ENCODE peak calls at places on chromosome 6, in six cellular contexts. One of them, this sample, is unnamed.

GRCh38 chr6:75275067-75275466 is 9.5 kb downstream of the TMEM30A start:
- DNase-seq in SK-N-SH: no peak
- DNase-seq in tibial nerve: no peak
- DNase-seq in transverse colon: no peak
- DNase-seq in stomach: no peak
- DNase-seq in A549: peak; percentile 72
- DNase-seq in this sample: no peak

GRCh38 chr6:186221-186965 is 105.9 kb upstream of the DUSP22 start:
- DNase-seq in SK-N-SH: no peak
- DNase-seq in tibial nerve: no peak
- DNase-seq in transverse colon: no peak
- DNase-seq in stomach: peak; percentile 19
- DNase-seq in A549: no peak
- DNase-seq in this sample: no peak

GRCh38 chr6:18207949-18208348 is 52.7 kb downstream of the KDM1B start:
- DNase-seq in SK-N-SH: no peak
- DNase-seq in tibial nerve: no peak
- DNase-seq in transverse colon: no peak
- DNase-seq in stomach: no peak
- DNase-seq in A549: no peak
- DNase-seq in this sample: no peak

GRCh38 chr6:131980338-131980790 is 29.2 kb upstream of the CCN2 start:
- DNase-seq in SK-N-SH: no peak
- DNase-seq in tibial nerve: no peak
- DNase-seq in transverse colon: no peak
- DNase-seq in stomach: no peak
- DNase-seq in A549: no peak
- DNase-seq in this sample: no peak

GRCh38 chr6:141354191-141354950 is 778.4 kb upstream of the GJE1 start:
- DNase-seq in SK-N-SH: no peak
- DNase-seq in tibial nerve: no peak
- DNase-seq in transverse colon: no peak
- DNase-seq in stomach: no peak
- DNase-seq in A549: no peak
- DNase-seq in this sample: no peak

GRCh38 chr6:75326557-75327258 is 42.1 kb upstream of the TMEM30A start:
- DNase-seq in SK-N-SH: no peak
- DNase-seq in tibial nerve: no peak
- DNase-seq in transverse colon: no peak
- DNase-seq in stomach: no peak
- DNase-seq in A549: peak; percentile 31
- DNase-seq in this sample: no peak

GRCh38 chr6:53524455-53524815 is 20.5 kb downstream of the GCLC start:
- DNase-seq in SK-N-SH: no peak
- DNase-seq in tibial nerve: no peak
- DNase-seq in transverse colon: no peak
- DNase-seq in stomach: no peak
- DNase-seq in A549: peak; percentile 51
- DNase-seq in this sample: no peak

GRCh38 chr6:8195040-8195713 is 92.8 kb upstream of the EEF1E1 start:
- DNase-seq in SK-N-SH: peak; percentile 49
- DNase-seq in tibial nerve: no peak
- DNase-seq in transverse colon: no peak
- DNase-seq in stomach: no peak
- DNase-seq in A549: peak; percentile 9
- DNase-seq in this sample: no peak

GRCh38 chr6:4059115-4059777 is 19.7 kb downstream of the FAM217A start:
- DNase-seq in SK-N-SH: no peak
- DNase-seq in tibial nerve: no peak
- DNase-seq in transverse colon: no peak
- DNase-seq in stomach: no peak
- DNase-seq in A549: peak; percentile 71
- DNase-seq in this sample: no peak

GRCh38 chr6:29967379-29968010 is 25.2 kb downstream of the HLA-A start:
- DNase-seq in SK-N-SH: no peak
- DNase-seq in tibial nerve: no peak
- DNase-seq in transverse colon: peak; percentile 75
- DNase-seq in stomach: peak; percentile 74
- DNase-seq in A549: no peak
- DNase-seq in this sample: no peak

GRCh38 chr6:129502261-129502660 is 207.7 kb downstream of the ARHGAP18 start:
- DNase-seq in SK-N-SH: no peak
- DNase-seq in tibial nerve: no peak
- DNase-seq in transverse colon: no peak
- DNase-seq in stomach: no peak
- DNase-seq in A549: no peak
- DNase-seq in this sample: no peak

GRCh38 chr6:25966707-25967106 is 4.1 kb downstream of the TRIM38 start:
- DNase-seq in SK-N-SH: no peak
- DNase-seq in tibial nerve: no peak
- DNase-seq in transverse colon: no peak
- DNase-seq in stomach: no peak
- DNase-seq in A549: no peak
- DNase-seq in this sample: no peak
- H3K4me1 ChIP-seq in SK-N-SH: peaks cover 15% of the 10 kb centered on the region
- H3K4me1 ChIP-seq in tibial nerve: peaks cover 79% of the 10 kb centered on the region
- H3K4me1 ChIP-seq in transverse colon: peaks cover 25% of the 10 kb centered on the region
- H3K4me1 ChIP-seq in stomach: peaks cover 40% of the 10 kb centered on the region
- H3K4me1 ChIP-seq in A549: peaks cover 26% of the 10 kb centered on the region
- H3K4me1 ChIP-seq in this sample: peaks cover 79% of the 10 kb centered on the region

GRCh38 chr6:33414592-33415271 is 3.2 kb downstream of the CUTA start:
- DNase-seq in SK-N-SH: peak; percentile 65
- DNase-seq in tibial nerve: no peak
- DNase-seq in transverse colon: no peak
- DNase-seq in stomach: no peak
- DNase-seq in A549: no peak
- DNase-seq in this sample: no peak

GRCh38 chr6:33417127-33417902 is 592 bp downstream of the CUTA start:
- DNase-seq in SK-N-SH: no peak
- DNase-seq in tibial nerve: no peak
- DNase-seq in transverse colon: no peak
- DNase-seq in stomach: no peak
- DNase-seq in A549: peak; percentile 30
- DNase-seq in this sample: no peak

GRCh38 chr6:33413601-33414120 is 2.8 kb downstream of the PHF1 start:
- DNase-seq in SK-N-SH: no peak
- DNase-seq in tibial nerve: no peak
- DNase-seq in transverse colon: no peak
- DNase-seq in stomach: no peak
- DNase-seq in A549: no peak
- DNase-seq in this sample: no peak

GRCh38 chr6:33416386-33417126 is 1.4 kb downstream of the CUTA start:
- DNase-seq in SK-N-SH: no peak
- DNase-seq in tibial nerve: no peak
- DNase-seq in transverse colon: no peak
- DNase-seq in stomach: no peak
- DNase-seq in A549: no peak
- DNase-seq in this sample: no peak

DNA sequence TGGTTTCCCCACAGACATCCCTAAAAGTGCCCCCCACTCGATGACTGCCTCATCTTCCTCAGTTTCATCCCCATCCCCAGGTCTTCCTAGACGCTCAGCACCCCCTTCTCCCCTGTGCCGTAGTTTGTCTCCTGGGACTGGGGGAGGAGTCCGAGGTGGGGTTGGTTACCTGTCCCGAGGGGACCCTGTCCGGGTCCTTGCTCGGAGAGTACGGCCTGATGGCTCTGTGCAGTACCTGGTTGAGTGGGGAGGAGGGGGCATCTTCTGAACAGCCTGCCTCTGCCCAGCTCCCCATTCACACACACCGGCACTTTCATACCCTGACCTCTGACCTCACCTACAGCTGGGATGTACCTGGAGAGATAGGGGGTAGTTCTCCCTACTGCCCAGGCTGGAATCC is 2.1 kb downstream of the CUTA start:
- DNase-seq in SK-N-SH: no peak
- DNase-seq in tibial nerve: no peak
- DNase-seq in transverse colon: no peak
- DNase-seq in stomach: no peak
- DNase-seq in A549: no peak
- DNase-seq in this sample: no peak
- H3K4me3 ChIP-seq in SK-N-SH: peak overlapping the region; percentile 87
- H3K4me3 ChIP-seq in tibial nerve: no peak overlapping the region
- H3K4me3 ChIP-seq in transverse colon: no peak overlapping the region
- H3K4me3 ChIP-seq in stomach: no peak overlapping the region
- H3K4me3 ChIP-seq in A549: no peak overlapping the region
- H3K4me3 ChIP-seq in this sample: no peak overlapping the region

GRCh38 chr6:96394727-96395126 is 126.9 kb upstream of the UFL1 start:
- DNase-seq in SK-N-SH: peak; percentile 26
- DNase-seq in tibial nerve: no peak
- DNase-seq in transverse colon: no peak
- DNase-seq in stomach: no peak
- DNase-seq in A549: peak; percentile 15
- DNase-seq in this sample: no peak

GRCh38 chr6:96391776-96392175 is 129.8 kb upstream of the UFL1 start:
- DNase-seq in SK-N-SH: peak; percentile 20
- DNase-seq in tibial nerve: no peak
- DNase-seq in transverse colon: peak; percentile 14
- DNase-seq in stomach: peak; percentile 44
- DNase-seq in A549: no peak
- DNase-seq in this sample: no peak
- TF ChIP-seq EP300 in SK-N-SH: no peak
- TF ChIP-seq EP300 in tibial nerve: no peak
- TF ChIP-seq EP300 in transverse colon: no peak
- TF ChIP-seq EP300 in stomach: no peak
- TF ChIP-seq EP300 in A549: no peak
- TF ChIP-seq EP300 in this sample: no peak

GRCh38 chr6:170245233-170245992 is 45.5 kb downstream of the DLL1 start:
- DNase-seq in SK-N-SH: no peak
- DNase-seq in tibial nerve: no peak
- DNase-seq in transverse colon: no peak
- DNase-seq in stomach: no peak
- DNase-seq in A549: no peak
- DNase-seq in this sample: no peak
- H3K4me1 ChIP-seq in SK-N-SH: no peaks in the 10 kb centered on the region
- H3K4me1 ChIP-seq in tibial nerve: peaks cover 11% of the 10 kb centered on the region
- H3K4me1 ChIP-seq in transverse colon: no peaks in the 10 kb centered on the region
- H3K4me1 ChIP-seq in stomach: no peaks in the 10 kb centered on the region
- H3K4me1 ChIP-seq in A549: no peaks in the 10 kb centered on the region
- H3K4me1 ChIP-seq in this sample: no peaks in the 10 kb centered on the region

GRCh38 chr6:96433950-96434349 is 87.7 kb upstream of the UFL1 start:
- DNase-seq in SK-N-SH: no peak
- DNase-seq in tibial nerve: no peak
- DNase-seq in transverse colon: no peak
- DNase-seq in stomach: no peak
- DNase-seq in A549: no peak
- DNase-seq in this sample: no peak

GRCh38 chr6:96436398-96436797 is 85.2 kb upstream of the UFL1 start:
- DNase-seq in SK-N-SH: no peak
- DNase-seq in tibial nerve: no peak
- DNase-seq in transverse colon: no peak
- DNase-seq in stomach: no peak
- DNase-seq in A549: no peak
- DNase-seq in this sample: no peak
- H3K4me3 ChIP-seq in SK-N-SH: no peak overlapping the region
- H3K4me3 ChIP-seq in tibial nerve: no peak overlapping the region
- H3K4me3 ChIP-seq in transverse colon: no peak overlapping the region
- H3K4me3 ChIP-seq in stomach: no peak overlapping the region
- H3K4me3 ChIP-seq in A549: no peak overlapping the region
- H3K4me3 ChIP-seq in this sample: no peak overlapping the region

GRCh38 chr6:43966374-43966658 is 160.9 kb downstream of the MRPL14 start:
- DNase-seq in SK-N-SH: no peak
- DNase-seq in tibial nerve: no peak
- DNase-seq in transverse colon: no peak
- DNase-seq in stomach: no peak
- DNase-seq in A549: no peak
- DNase-seq in this sample: no peak

GRCh38 chr6:43968110-43968965 is 158.9 kb downstream of the MRPL14 start:
- DNase-seq in SK-N-SH: peak; percentile 69
- DNase-seq in tibial nerve: no peak
- DNase-seq in transverse colon: no peak
- DNase-seq in stomach: no peak
- DNase-seq in A549: no peak
- DNase-seq in this sample: no peak

GRCh38 chr6:43965628-43966373 is 161.5 kb downstream of the MRPL14 start:
- DNase-seq in SK-N-SH: no peak
- DNase-seq in tibial nerve: no peak
- DNase-seq in transverse colon: no peak
- DNase-seq in stomach: no peak
- DNase-seq in A549: no peak
- DNase-seq in this sample: no peak

GRCh38 chr6:43967692-43968091 is 159.6 kb downstream of the MRPL14 start:
- DNase-seq in SK-N-SH: no peak
- DNase-seq in tibial nerve: no peak
- DNase-seq in transverse colon: no peak
- DNase-seq in stomach: no peak
- DNase-seq in A549: no peak
- DNase-seq in this sample: no peak

DNA sequence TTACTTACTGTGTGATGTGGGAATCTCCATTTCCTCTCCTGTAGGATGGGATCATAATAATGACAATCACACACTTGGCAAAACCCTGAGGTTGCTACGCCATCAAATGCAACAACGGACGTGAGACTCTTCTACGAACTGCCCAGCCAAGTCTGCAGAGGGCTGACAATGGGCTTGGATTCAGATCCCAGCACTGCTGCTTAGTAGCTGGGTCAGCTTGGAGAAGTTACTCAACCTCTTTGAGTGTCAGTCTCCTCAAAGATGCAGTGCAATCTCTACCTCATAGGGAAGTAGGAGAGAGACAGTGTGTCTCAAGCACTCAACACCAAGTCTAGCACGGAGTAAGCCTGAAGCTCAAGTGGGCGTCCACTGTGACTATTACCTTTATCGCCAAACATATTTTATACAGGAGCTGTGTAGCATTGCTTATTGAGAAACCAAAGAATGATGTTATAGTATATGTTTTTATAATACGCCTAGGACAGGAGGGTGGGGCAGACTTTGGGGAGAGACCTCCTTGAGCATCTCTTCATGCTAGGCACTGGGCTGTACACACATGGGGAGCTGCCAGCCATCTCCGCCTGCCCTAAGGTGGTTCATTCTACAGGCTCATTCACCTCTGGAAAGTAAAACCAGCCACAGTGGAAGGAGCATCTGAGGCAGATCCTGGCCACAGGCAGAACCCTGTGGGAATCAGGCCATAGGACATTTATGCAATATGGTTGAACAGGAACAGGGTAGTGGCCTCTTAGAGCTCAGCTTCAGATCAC is 160.3 kb downstream of the MRPL14 start:
- DNase-seq in SK-N-SH: no peak
- DNase-seq in tibial nerve: no peak
- DNase-seq in transverse colon: no peak
- DNase-seq in stomach: no peak
- DNase-seq in A549: no peak
- DNase-seq in this sample: no peak
- TF ChIP-seq EP300 in SK-N-SH: no peak
- TF ChIP-seq EP300 in tibial nerve: no peak
- TF ChIP-seq EP300 in transverse colon: no peak
- TF ChIP-seq EP300 in stomach: no peak
- TF ChIP-seq EP300 in A549: no peak
- TF ChIP-seq EP300 in this sample: no peak

GRCh38 chr6:37204014-37204751 is 34.2 kb downstream of the PIM1 start:
- DNase-seq in SK-N-SH: no peak
- DNase-seq in tibial nerve: no peak
- DNase-seq in transverse colon: peak; percentile 77
- DNase-seq in stomach: peak; percentile 56
- DNase-seq in A549: peak; percentile 48
- DNase-seq in this sample: no peak
- H3K4me1 ChIP-seq in SK-N-SH: no peaks in the 10 kb centered on the region
- H3K4me1 ChIP-seq in tibial nerve: no peaks in the 10 kb centered on the region
- H3K4me1 ChIP-seq in transverse colon: peaks cover 12% of the 10 kb centered on the region
- H3K4me1 ChIP-seq in stomach: peaks cover 4% of the 10 kb centered on the region
- H3K4me1 ChIP-seq in A549: peaks cover 27% of the 10 kb centered on the region
- H3K4me1 ChIP-seq in this sample: peaks cover 3% of the 10 kb centered on the region

This sample was measured in esophagus muscularis mucosa.